ENCODE peak calls at places on chromosome 4, in five cellular contexts. One of them, this sample, is unnamed.
A peak's percentile ranks its signal among the peaks of the same experiment; 100 is the strongest.

GRCh38 chr4:126269106-126269505 is 954.4 kb downstream of the FAT4 start:
- DNase-seq in IMR-90: peak; percentile 7
- DNase-seq in neuronal stem cell: no peak
- DNase-seq in H1: no peak
- DNase-seq in mesenchymal stem cell: no peak
- DNase-seq in this sample: no peak

GRCh38 chr4:26858035-26858918 is 2.4 kb upstream of the STIM2 start:
- DNase-seq in IMR-90: no peak
- DNase-seq in neuronal stem cell: no peak
- DNase-seq in H1: no peak
- DNase-seq in mesenchymal stem cell: peak; percentile 60
- DNase-seq in this sample: no peak

GRCh38 chr4:45280121-45280520 is 553.8 kb upstream of the GNPDA2 start:
- DNase-seq in IMR-90: no peak
- DNase-seq in neuronal stem cell: no peak
- DNase-seq in H1: no peak
- DNase-seq in mesenchymal stem cell: no peak
- DNase-seq in this sample: no peak

GRCh38 chr4:80265571-80266266 is 745 bp upstream of the FGF5 start:
- DNase-seq in IMR-90: peak; percentile 92
- DNase-seq in neuronal stem cell: no peak
- DNase-seq in H1: no peak
- DNase-seq in mesenchymal stem cell: peak; percentile 87
- DNase-seq in this sample: peak; percentile 36

GRCh38 chr4:20288846-20289512 is 37.3 kb downstream of the SLIT2 start:
- DNase-seq in IMR-90: peak; percentile 47
- DNase-seq in neuronal stem cell: no peak
- DNase-seq in H1: no peak
- DNase-seq in mesenchymal stem cell: no peak
- DNase-seq in this sample: no peak

GRCh38 chr4:142563682-142564291 is 282.3 kb downstream of the INPP4B start:
- DNase-seq in IMR-90: peak; percentile 36
- DNase-seq in neuronal stem cell: no peak
- DNase-seq in H1: no peak
- DNase-seq in mesenchymal stem cell: no peak
- DNase-seq in this sample: no peak

GRCh38 chr4:182273191-182273935 is 30.2 kb downstream of the TENM3 start:
- DNase-seq in IMR-90: no peak
- DNase-seq in neuronal stem cell: peak; percentile 47
- DNase-seq in H1: no peak
- DNase-seq in mesenchymal stem cell: no peak
- DNase-seq in this sample: no peak

GRCh38 chr4:145299380-145300076 is 119.1 kb upstream of the OTUD4 start:
- DNase-seq in IMR-90: peak; percentile 75
- DNase-seq in neuronal stem cell: no peak
- DNase-seq in H1: no peak
- DNase-seq in mesenchymal stem cell: peak; percentile 61
- DNase-seq in this sample: no peak

GRCh38 chr4:5785806-5786680 is 75.0 kb downstream of the EVC start:
- DNase-seq in IMR-90: peak; percentile 92
- DNase-seq in neuronal stem cell: no peak
- DNase-seq in H1: no peak
- DNase-seq in mesenchymal stem cell: peak; percentile 32
- DNase-seq in this sample: peak; percentile 8

GRCh38 chr4:64940698-64941097 is 531.4 kb upstream of the TECRL start:
- DNase-seq in IMR-90: no peak
- DNase-seq in neuronal stem cell: no peak
- DNase-seq in H1: no peak
- DNase-seq in mesenchymal stem cell: peak; percentile 28
- DNase-seq in this sample: no peak

GRCh38 chr4:124067031-124067430 is 645.5 kb downstream of the ANKRD50 start:
- DNase-seq in IMR-90: peak; percentile 41
- DNase-seq in neuronal stem cell: no peak
- DNase-seq in H1: no peak
- DNase-seq in mesenchymal stem cell: no peak
- DNase-seq in this sample: no peak

GRCh38 chr4:145034727-145035211 is 63.2 kb downstream of the ANAPC10 start:
- DNase-seq in IMR-90: peak; percentile 85
- DNase-seq in neuronal stem cell: no peak
- DNase-seq in H1: no peak
- DNase-seq in mesenchymal stem cell: peak; percentile 90
- DNase-seq in this sample: no peak

GRCh38 chr4:18932940-18933339 is 911.4 kb upstream of the LCORL start:
- DNase-seq in IMR-90: no peak
- DNase-seq in neuronal stem cell: no peak
- DNase-seq in H1: no peak
- DNase-seq in mesenchymal stem cell: no peak
- DNase-seq in this sample: no peak

GRCh38 chr4:5191831-5192230 is 140.6 kb downstream of the STK32B start:
- DNase-seq in IMR-90: no peak
- DNase-seq in neuronal stem cell: no peak
- DNase-seq in H1: no peak
- DNase-seq in mesenchymal stem cell: no peak
- DNase-seq in this sample: no peak

GRCh38 chr4:101885574-101885973 is 95.0 kb downstream of the BANK1 start:
- DNase-seq in IMR-90: no peak
- DNase-seq in neuronal stem cell: no peak
- DNase-seq in H1: no peak
- DNase-seq in mesenchymal stem cell: no peak
- DNase-seq in this sample: no peak

GRCh38 chr4:47722176-47722575 is 115.7 kb downstream of the CORIN start:
- DNase-seq in IMR-90: no peak
- DNase-seq in neuronal stem cell: no peak
- DNase-seq in H1: no peak
- DNase-seq in mesenchymal stem cell: no peak
- DNase-seq in this sample: no peak

GRCh38 chr4:25710637-25711036 is 55.0 kb downstream of the SLC34A2 start:
- DNase-seq in IMR-90: no peak
- DNase-seq in neuronal stem cell: no peak
- DNase-seq in H1: no peak
- DNase-seq in mesenchymal stem cell: no peak
- DNase-seq in this sample: no peak

GRCh38 chr4:102404551-102404969 is 59.3 kb upstream of the SLC39A8 start:
- DNase-seq in IMR-90: no peak
- DNase-seq in neuronal stem cell: no peak
- DNase-seq in H1: no peak
- DNase-seq in mesenchymal stem cell: peak; percentile 28
- DNase-seq in this sample: no peak

GRCh38 chr4:101801957-101802356 is 11.4 kb downstream of the BANK1 start:
- DNase-seq in IMR-90: no peak
- DNase-seq in neuronal stem cell: no peak
- DNase-seq in H1: no peak
- DNase-seq in mesenchymal stem cell: no peak
- DNase-seq in this sample: no peak

GRCh38 chr4:70613182-70613892 is 15.2 kb upstream of the ENAM start:
- DNase-seq in IMR-90: no peak
- DNase-seq in neuronal stem cell: no peak
- DNase-seq in H1: no peak
- DNase-seq in mesenchymal stem cell: no peak
- DNase-seq in this sample: no peak

GRCh38 chr4:13470379-13470778 is 13.8 kb downstream of the RAB28 start:
- DNase-seq in IMR-90: no peak
- DNase-seq in neuronal stem cell: no peak
- DNase-seq in H1: no peak
- DNase-seq in mesenchymal stem cell: peak; percentile 18
- DNase-seq in this sample: no peak

GRCh38 chr4:26127001-26127400 is 193.8 kb upstream of the RBPJ start:
- DNase-seq in IMR-90: no peak
- DNase-seq in neuronal stem cell: no peak
- DNase-seq in H1: no peak
- DNase-seq in mesenchymal stem cell: no peak
- DNase-seq in this sample: no peak

GRCh38 chr4:139719381-139720101 is 53.9 kb downstream of the MGST2 start:
- DNase-seq in IMR-90: no peak
- DNase-seq in neuronal stem cell: no peak
- DNase-seq in H1: no peak
- DNase-seq in mesenchymal stem cell: no peak
- DNase-seq in this sample: no peak

GRCh38 chr4:152073738-152074137 is 312.9 kb upstream of the GATB start:
- DNase-seq in IMR-90: peak; percentile 38
- DNase-seq in neuronal stem cell: no peak
- DNase-seq in H1: no peak
- DNase-seq in mesenchymal stem cell: no peak
- DNase-seq in this sample: no peak

GRCh38 chr4:186727149-186727976 is 3.7 kb upstream of the FAT1 start:
- DNase-seq in IMR-90: peak; percentile 47
- DNase-seq in neuronal stem cell: no peak
- DNase-seq in H1: no peak
- DNase-seq in mesenchymal stem cell: peak; percentile 59
- DNase-seq in this sample: no peak

GRCh38 chr4:6235901-6236625 is 33.6 kb upstream of the WFS1 start:
- DNase-seq in IMR-90: no peak
- DNase-seq in neuronal stem cell: no peak
- DNase-seq in H1: no peak
- DNase-seq in mesenchymal stem cell: no peak
- DNase-seq in this sample: peak; percentile 15

GRCh38 chr4:53959373-53959772 is 105.0 kb downstream of the CHIC2 start:
- DNase-seq in IMR-90: no peak
- DNase-seq in neuronal stem cell: no peak
- DNase-seq in H1: no peak
- DNase-seq in mesenchymal stem cell: peak; percentile 44
- DNase-seq in this sample: no peak
- H2BK120ac ChIP-seq in IMR-90: no peak overlapping the region
- H2BK120ac ChIP-seq in neuronal stem cell: no peak overlapping the region
- H2BK120ac ChIP-seq in H1: no peak overlapping the region
- H2BK120ac ChIP-seq in mesenchymal stem cell: no peak overlapping the region
- H2BK120ac ChIP-seq in this sample: no peak overlapping the region

GRCh38 chr4:128831526-128832252 is 22.2 kb downstream of the JADE1 start:
- DNase-seq in IMR-90: peak; percentile 57
- DNase-seq in neuronal stem cell: peak; percentile 39
- DNase-seq in H1: no peak
- DNase-seq in mesenchymal stem cell: peak; percentile 71
- DNase-seq in this sample: peak; percentile 70
- H2BK15ac ChIP-seq in IMR-90: no peak overlapping the region
- H2BK15ac ChIP-seq in neuronal stem cell: no peak overlapping the region
- H2BK15ac ChIP-seq in H1: no peak overlapping the region
- H2BK15ac ChIP-seq in mesenchymal stem cell: no peak overlapping the region
- H2BK15ac ChIP-seq in this sample: no peak overlapping the region

DNA sequence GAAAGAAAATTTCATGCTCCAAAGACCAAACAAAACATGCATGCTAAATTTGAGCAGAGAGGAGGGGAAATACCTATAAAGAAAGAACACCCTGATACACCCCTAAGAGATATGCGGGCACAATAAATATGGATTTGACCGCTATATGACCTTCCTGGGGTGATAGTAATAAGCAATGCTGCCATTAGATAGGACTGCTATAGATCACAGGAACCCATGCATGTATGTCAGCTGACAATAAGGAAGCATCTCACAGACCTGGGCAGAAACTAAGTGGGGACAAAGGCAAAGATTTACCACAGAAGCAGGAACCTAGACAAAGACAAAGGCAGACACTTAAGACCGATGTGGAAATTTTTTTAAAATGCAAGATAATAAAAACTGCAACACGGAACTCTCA is 21.3 kb downstream of the ZNF721 start:
- DNase-seq in IMR-90: no peak
- DNase-seq in neuronal stem cell: no peak
- DNase-seq in H1: no peak
- DNase-seq in mesenchymal stem cell: no peak
- DNase-seq in this sample: no peak
- H3K9me3 ChIP-seq in IMR-90: peaks cover 14% of the 10 kb centered on the region
- H3K9me3 ChIP-seq in neuronal stem cell: peaks cover 49% of the 10 kb centered on the region
- H3K9me3 ChIP-seq in H1: no peaks in the 10 kb centered on the region
- H3K9me3 ChIP-seq in mesenchymal stem cell: peaks cover 37% of the 10 kb centered on the region
- H3K9me3 ChIP-seq in this sample: no peaks in the 10 kb centered on the region

GRCh38 chr4:112094330-112094729 is 50.9 kb upstream of the FAM241A start:
- DNase-seq in IMR-90: no peak
- DNase-seq in neuronal stem cell: no peak
- DNase-seq in H1: no peak
- DNase-seq in mesenchymal stem cell: no peak
- DNase-seq in this sample: no peak

GRCh38 chr4:112098841-112099240 is 46.4 kb upstream of the FAM241A start:
- DNase-seq in IMR-90: no peak
- DNase-seq in neuronal stem cell: no peak
- DNase-seq in H1: no peak
- DNase-seq in mesenchymal stem cell: no peak
- DNase-seq in this sample: no peak

DNA sequence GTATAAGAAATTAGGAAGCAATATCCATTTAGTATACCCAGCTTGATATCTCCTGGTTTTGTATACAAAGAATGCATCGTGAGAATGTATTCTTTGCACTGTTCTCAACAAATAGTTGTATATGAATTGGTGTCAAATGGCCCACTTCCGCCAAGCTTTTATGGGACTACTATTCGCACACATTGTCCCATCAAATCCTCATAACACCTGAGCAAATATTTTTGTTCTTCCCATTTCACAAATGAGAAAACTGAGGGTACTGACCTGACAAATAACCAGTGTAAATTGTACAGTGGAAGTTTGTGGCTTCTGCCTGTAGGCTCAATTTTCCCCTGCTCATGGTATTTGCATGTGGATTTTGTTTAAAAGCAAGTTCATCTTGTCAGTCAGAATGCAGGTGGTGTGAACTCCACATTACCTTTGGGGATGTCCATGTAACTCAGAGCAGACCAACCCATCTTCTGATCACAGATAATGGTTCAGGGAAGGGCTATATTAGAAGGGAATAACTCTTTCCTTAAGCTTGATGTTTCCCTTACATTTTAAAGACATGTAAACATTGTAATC is 51.5 kb upstream of the FAM241A start:
- DNase-seq in IMR-90: no peak
- DNase-seq in neuronal stem cell: no peak
- DNase-seq in H1: no peak
- DNase-seq in mesenchymal stem cell: no peak
- DNase-seq in this sample: no peak
- H2BK120ac ChIP-seq in IMR-90: no peak overlapping the region
- H2BK120ac ChIP-seq in neuronal stem cell: no peak overlapping the region
- H2BK120ac ChIP-seq in H1: no peak overlapping the region
- H2BK120ac ChIP-seq in mesenchymal stem cell: no peak overlapping the region
- H2BK120ac ChIP-seq in this sample: no peak overlapping the region

This sample was measured in H9.